ENCODE peak calls at places on chromosomes 13 and 19, in nine cellular contexts. Z is astrocyte of the cerebellum; D is BE2C; E is amniotic stem cell; Q is activated T-helper 2 cell treated with anti-CD3 and anti-CD28 coated beads, Interferon-gamma antibody, Interleukin-2, Interleukin-4, amounts not matched to agents 10 μg/mL and 5 μg/mL and 100 μg/mL, durations not matched to agents 14 hours and 24 hours and 36 hours; P is substantia nigra; S is MCF 10A; H is T-cell; T is uterus. O is an unnamed sample.
A peak's percentile ranks its signal among the peaks of the same experiment; 100 is the strongest.

GRCh38 chr19:46472592-46472991 is 1.2 kb upstream of the PNMA8A start:
- DNase-seq in P (no peak), T (no peak), E (no peak), S (no peak), Q (no peak), Z (no peak), H (no peak), D (no peak), O (no peak)

GRCh38 chr13:98466634-98467236 is 110.2 kb downstream of the STK24 start:
- DNase-seq in D (peak; percentile 64), Z (no peak), T (no peak), E (no peak), S (peak; percentile 50), P (no peak), Q (no peak), H (peak; percentile 20), O (peak; percentile 25)

GRCh38 chr19:953501-954271 is 27.9 kb downstream of the ARID3A start:
- DNase-seq in S (no peak), Z (no peak), D (peak; percentile 8), T (no peak), P (no peak), H (no peak), E (no peak), Q (no peak), O (no peak)

GRCh38 chr19:38055655-38056521 is 148.9 kb downstream of the SIPA1L3 start:
- DNase-seq in E (no peak), Z (no peak), H (no peak), D (no peak), T (no peak), Q (no peak), P (no peak), S (no peak), O (no peak)

GRCh38 chr13:98098511-98098910 is 44.4 kb upstream of the FARP1 start:
- DNase-seq in P (no peak), Q (no peak), S (no peak), Z (no peak), T (no peak), E (peak; percentile 30), H (no peak), D (no peak), O (no peak)

GRCh38 chr19:2027361-2027760 is 11.8 kb upstream of the BTBD2 start:
- DNase-seq in T (no peak), D (no peak), Q (no peak), S (peak; percentile 87), E (no peak), P (no peak), Z (peak; percentile 82), H (no peak), O (no peak)

GRCh38 chr19:16374436-16374835 is 49.8 kb downstream of the KLF2 start:
- DNase-seq in P (no peak), Z (no peak), S (no peak), Q (no peak), H (no peak), E (no peak), T (no peak), D (no peak), O (no peak)

GRCh38 chr19:45123440-45123850 is 30.5 kb downstream of the PPP1R37 start:
- DNase-seq in H (no peak), Z (no peak), Q (no peak), P (no peak), T (no peak), D (no peak), E (no peak), S (no peak), O (no peak)

GRCh38 chr13:94329277-94329676 is 150.2 kb downstream of the DCT start:
- DNase-seq in H (no peak), E (no peak), Q (no peak), T (peak; percentile 19), Z (peak; percentile 83), P (no peak), D (no peak), S (no peak), O (no peak)

GRCh38 chr13:101942038-101942437 is 459.8 kb downstream of the FGF14 start:
- DNase-seq in E (no peak), Q (no peak), D (peak; percentile 55), H (no peak), S (peak; percentile 65), Z (peak; percentile 53), T (peak; percentile 30), P (no peak), O (no peak)

GRCh38 chr13:76783798-76784197 is 102.4 kb downstream of the KCTD12 start:
- DNase-seq in P (no peak), T (no peak), E (no peak), Z (no peak), S (peak; percentile 64), H (no peak), Q (no peak), D (no peak), O (no peak)

GRCh38 chr13:73938375-73939070 is 195.7 kb downstream of the KLF12 start:
- DNase-seq in D (no peak), E (peak; percentile 67), P (no peak), T (no peak), Z (peak; percentile 75), Q (no peak), S (peak; percentile 69), H (no peak), O (no peak)

O was measured in effector CD4-positive, alpha-beta T cell.